ENCODE peak calls at places on chromosome 22, in nine cellular contexts. One of them, this sample, is unnamed.

GRCh38 chr22:22753526-22754267 is 109.3 kb downstream of the GGTLC2 start:
- DNase-seq in fibroblast of lung: peak
- DNase-seq in epithelial cell of esophagus: peak
- DNase-seq in cardiac muscle cell: peak
- DNase-seq in GM23338: peak
- DNase-seq in lower leg skin: no peak
- DNase-seq in tibial artery: peak
- DNase-seq in HFF-Myc: no peak
- DNase-seq in AG04450: no peak
- DNase-seq in this sample: peak

GRCh38 chr22:33811686-33812085 is 108.6 kb downstream of the LARGE1 start:
- DNase-seq in fibroblast of lung: peak
- DNase-seq in epithelial cell of esophagus: no peak
- DNase-seq in cardiac muscle cell: peak
- DNase-seq in GM23338: peak
- DNase-seq in lower leg skin: peak
- DNase-seq in tibial artery: peak
- DNase-seq in HFF-Myc: no peak
- DNase-seq in AG04450: no peak
- DNase-seq in this sample: no peak

GRCh38 chr22:49420651-49421050 is 407.0 kb downstream of the BRD1 start:
- DNase-seq in fibroblast of lung: no peak
- DNase-seq in epithelial cell of esophagus: no peak
- DNase-seq in cardiac muscle cell: no peak
- DNase-seq in GM23338: no peak
- DNase-seq in lower leg skin: no peak
- DNase-seq in tibial artery: no peak
- DNase-seq in HFF-Myc: no peak
- DNase-seq in AG04450: no peak
- DNase-seq in this sample: no peak

GRCh38 chr22:40138866-40139265 is 38.9 kb upstream of the TNRC6B start:
- DNase-seq in fibroblast of lung: no peak
- DNase-seq in epithelial cell of esophagus: no peak
- DNase-seq in cardiac muscle cell: no peak
- DNase-seq in GM23338: no peak
- DNase-seq in lower leg skin: no peak
- DNase-seq in tibial artery: no peak
- DNase-seq in HFF-Myc: no peak
- DNase-seq in AG04450: no peak
- DNase-seq in this sample: no peak

GRCh38 chr22:36658900-36659299 is 44.7 kb downstream of the CACNG2 start:
- DNase-seq in fibroblast of lung: no peak
- DNase-seq in epithelial cell of esophagus: peak
- DNase-seq in cardiac muscle cell: peak
- DNase-seq in GM23338: no peak
- DNase-seq in lower leg skin: no peak
- DNase-seq in tibial artery: no peak
- DNase-seq in HFF-Myc: no peak
- DNase-seq in AG04450: no peak
- DNase-seq in this sample: no peak

GRCh38 chr22:20783844-20784723 is 10.2 kb downstream of the SERPIND1 start:
- DNase-seq in fibroblast of lung: peak
- DNase-seq in epithelial cell of esophagus: peak
- DNase-seq in cardiac muscle cell: peak
- DNase-seq in GM23338: peak
- DNase-seq in lower leg skin: peak
- DNase-seq in tibial artery: no peak
- DNase-seq in HFF-Myc: peak
- DNase-seq in AG04450: peak
- DNase-seq in this sample: no peak

GRCh38 chr22:20776624-20777405 is 2.9 kb downstream of the SERPIND1 start:
- DNase-seq in fibroblast of lung: no peak
- DNase-seq in epithelial cell of esophagus: no peak
- DNase-seq in cardiac muscle cell: no peak
- DNase-seq in GM23338: no peak
- DNase-seq in lower leg skin: no peak
- DNase-seq in tibial artery: peak
- DNase-seq in HFF-Myc: no peak
- DNase-seq in AG04450: no peak
- DNase-seq in this sample: no peak

GRCh38 chr22:19605508-19606331 is 81.5 kb upstream of the CLDN5 start:
- DNase-seq in fibroblast of lung: no peak
- DNase-seq in epithelial cell of esophagus: peak
- DNase-seq in cardiac muscle cell: no peak
- DNase-seq in GM23338: no peak
- DNase-seq in lower leg skin: no peak
- DNase-seq in tibial artery: no peak
- DNase-seq in HFF-Myc: no peak
- DNase-seq in AG04450: no peak
- DNase-seq in this sample: peak

GRCh38 chr22:40651563-40652501 is 15.3 kb upstream of the MRTFA start:
- DNase-seq in fibroblast of lung: peak
- DNase-seq in epithelial cell of esophagus: peak
- DNase-seq in cardiac muscle cell: peak
- DNase-seq in GM23338: peak
- DNase-seq in lower leg skin: peak
- DNase-seq in tibial artery: peak
- DNase-seq in HFF-Myc: peak
- DNase-seq in AG04450: peak
- DNase-seq in this sample: peak

GRCh38 chr22:21713428-21714058 is 22.1 kb downstream of the YPEL1 start:
- DNase-seq in fibroblast of lung: no peak
- DNase-seq in epithelial cell of esophagus: peak
- DNase-seq in cardiac muscle cell: no peak
- DNase-seq in GM23338: no peak
- DNase-seq in lower leg skin: no peak
- DNase-seq in tibial artery: no peak
- DNase-seq in HFF-Myc: no peak
- DNase-seq in AG04450: no peak
- DNase-seq in this sample: no peak

GRCh38 chr22:41746563-41747400 is 47.5 kb downstream of the MEI1 start:
- DNase-seq in fibroblast of lung: peak
- DNase-seq in epithelial cell of esophagus: peak
- DNase-seq in cardiac muscle cell: peak
- DNase-seq in GM23338: peak
- DNase-seq in lower leg skin: peak
- DNase-seq in tibial artery: peak
- DNase-seq in HFF-Myc: peak
- DNase-seq in AG04450: peak
- DNase-seq in this sample: peak

GRCh38 chr22:40114411-40114810 is 63.3 kb upstream of the TNRC6B start:
- DNase-seq in fibroblast of lung: no peak
- DNase-seq in epithelial cell of esophagus: no peak
- DNase-seq in cardiac muscle cell: no peak
- DNase-seq in GM23338: no peak
- DNase-seq in lower leg skin: no peak
- DNase-seq in tibial artery: no peak
- DNase-seq in HFF-Myc: no peak
- DNase-seq in AG04450: no peak
- DNase-seq in this sample: no peak

GRCh38 chr22:36411589-36412258 is 24.0 kb upstream of the MYH9 start:
- DNase-seq in fibroblast of lung: no peak
- DNase-seq in epithelial cell of esophagus: peak
- DNase-seq in cardiac muscle cell: no peak
- DNase-seq in GM23338: no peak
- DNase-seq in lower leg skin: no peak
- DNase-seq in tibial artery: no peak
- DNase-seq in HFF-Myc: no peak
- DNase-seq in AG04450: no peak
- DNase-seq in this sample: no peak

GRCh38 chr22:42820075-42820763 is 36.9 kb downstream of the ARFGAP3 start:
- DNase-seq in fibroblast of lung: peak
- DNase-seq in epithelial cell of esophagus: peak
- DNase-seq in cardiac muscle cell: peak
- DNase-seq in GM23338: peak
- DNase-seq in lower leg skin: no peak
- DNase-seq in tibial artery: no peak
- DNase-seq in HFF-Myc: no peak
- DNase-seq in AG04450: peak
- DNase-seq in this sample: no peak

GRCh38 chr22:38298312-38299000 is 18.8 kb downstream of the CSNK1E start:
- DNase-seq in fibroblast of lung: peak
- DNase-seq in epithelial cell of esophagus: peak
- DNase-seq in cardiac muscle cell: peak
- DNase-seq in GM23338: peak
- DNase-seq in lower leg skin: no peak
- DNase-seq in tibial artery: no peak
- DNase-seq in HFF-Myc: no peak
- DNase-seq in AG04450: no peak
- DNase-seq in this sample: no peak

GRCh38 chr22:19820880-19821522 is 33.7 kb downstream of the GNB1L start:
- DNase-seq in fibroblast of lung: no peak
- DNase-seq in epithelial cell of esophagus: no peak
- DNase-seq in cardiac muscle cell: no peak
- DNase-seq in GM23338: peak
- DNase-seq in lower leg skin: no peak
- DNase-seq in tibial artery: peak
- DNase-seq in HFF-Myc: no peak
- DNase-seq in AG04450: no peak
- DNase-seq in this sample: no peak

GRCh38 chr22:32411388-32411787 is 659 bp downstream of the RTCB start:
- DNase-seq in fibroblast of lung: peak
- DNase-seq in epithelial cell of esophagus: peak
- DNase-seq in cardiac muscle cell: peak
- DNase-seq in GM23338: peak
- DNase-seq in lower leg skin: no peak
- DNase-seq in tibial artery: no peak
- DNase-seq in HFF-Myc: no peak
- DNase-seq in AG04450: no peak
- DNase-seq in this sample: no peak

GRCh38 chr22:32416556-32417085 is 4.6 kb upstream of the RTCB start:
- DNase-seq in fibroblast of lung: no peak
- DNase-seq in epithelial cell of esophagus: no peak
- DNase-seq in cardiac muscle cell: peak
- DNase-seq in GM23338: no peak
- DNase-seq in lower leg skin: no peak
- DNase-seq in tibial artery: no peak
- DNase-seq in HFF-Myc: no peak
- DNase-seq in AG04450: no peak
- DNase-seq in this sample: no peak

GRCh38 chr22:32410459-32410858 is 1.6 kb downstream of the RTCB start:
- DNase-seq in fibroblast of lung: no peak
- DNase-seq in epithelial cell of esophagus: peak
- DNase-seq in cardiac muscle cell: no peak
- DNase-seq in GM23338: no peak
- DNase-seq in lower leg skin: no peak
- DNase-seq in tibial artery: no peak
- DNase-seq in HFF-Myc: no peak
- DNase-seq in AG04450: no peak
- DNase-seq in this sample: no peak

GRCh38 chr22:32411829-32412592 is at the start of gene RTCB:
- DNase-seq in fibroblast of lung: peak
- DNase-seq in epithelial cell of esophagus: peak
- DNase-seq in cardiac muscle cell: peak
- DNase-seq in GM23338: peak
- DNase-seq in lower leg skin: peak
- DNase-seq in tibial artery: peak
- DNase-seq in HFF-Myc: peak
- DNase-seq in AG04450: peak
- DNase-seq in this sample: peak

DNA sequence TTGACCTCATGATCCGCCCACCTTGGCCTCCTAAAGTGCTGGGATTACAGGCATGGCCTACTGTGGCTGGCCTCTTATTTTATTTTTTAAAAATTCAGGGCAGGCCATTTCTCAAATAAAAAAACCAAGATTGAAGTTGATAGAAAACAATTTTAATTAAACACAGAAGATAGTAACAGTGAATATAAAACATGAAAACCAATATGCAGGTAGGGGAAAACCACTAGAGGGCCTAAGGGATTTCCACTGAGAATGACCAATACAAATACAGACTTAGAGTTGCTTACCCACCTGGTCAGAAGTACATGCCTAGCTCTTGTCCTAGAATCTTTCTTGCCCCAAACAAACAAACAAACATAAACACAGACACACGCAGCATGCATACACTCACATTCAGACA is 1.7 kb upstream of the RTCB start:
- DNase-seq in fibroblast of lung: peak
- DNase-seq in epithelial cell of esophagus: peak
- DNase-seq in cardiac muscle cell: peak
- DNase-seq in GM23338: peak
- DNase-seq in lower leg skin: no peak
- DNase-seq in tibial artery: no peak
- DNase-seq in HFF-Myc: no peak
- DNase-seq in AG04450: peak
- DNase-seq in this sample: no peak
- TF ChIP-seq CTCF in fibroblast of lung: peak
- TF ChIP-seq CTCF in epithelial cell of esophagus: peak
- TF ChIP-seq CTCF in cardiac muscle cell: peak
- TF ChIP-seq CTCF in GM23338: peak
- TF ChIP-seq CTCF in lower leg skin: no peak
- TF ChIP-seq CTCF in tibial artery: no peak
- TF ChIP-seq CTCF in HFF-Myc: peak
- TF ChIP-seq CTCF in AG04450: peak
- TF ChIP-seq CTCF in this sample: peak

DNA sequence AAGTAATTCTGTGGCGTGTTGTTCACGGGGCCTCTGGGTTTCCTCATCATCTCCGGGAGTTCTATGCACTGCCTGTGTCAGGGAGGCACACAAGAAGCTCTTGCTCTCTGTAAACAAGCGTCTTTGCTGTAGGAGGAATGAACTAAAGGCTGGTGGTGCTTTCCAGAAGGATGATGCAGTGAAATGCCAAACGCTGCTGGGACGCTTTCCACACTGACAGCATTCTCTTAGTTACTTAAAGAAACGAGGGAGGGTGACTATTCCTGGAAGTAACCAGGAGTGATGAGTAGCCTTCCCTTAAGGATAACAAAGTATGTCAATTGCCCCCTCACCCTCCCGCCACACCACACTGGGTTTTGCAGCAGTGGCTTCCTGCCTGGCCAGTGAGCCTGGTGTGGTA is 38.5 kb upstream of the NUP50 start:
- DNase-seq in fibroblast of lung: peak
- DNase-seq in epithelial cell of esophagus: no peak
- DNase-seq in cardiac muscle cell: peak
- DNase-seq in GM23338: no peak
- DNase-seq in lower leg skin: no peak
- DNase-seq in tibial artery: no peak
- DNase-seq in HFF-Myc: no peak
- DNase-seq in AG04450: peak
- DNase-seq in this sample: no peak
- H3K4me3 ChIP-seq in fibroblast of lung: no peak
- H3K4me3 ChIP-seq in epithelial cell of esophagus: no peak
- H3K4me3 ChIP-seq in cardiac muscle cell: no peak
- H3K4me3 ChIP-seq in GM23338: no peak
- H3K4me3 ChIP-seq in lower leg skin: no peak
- H3K4me3 ChIP-seq in tibial artery: no peak
- H3K4me3 ChIP-seq in HFF-Myc: no peak
- H3K4me3 ChIP-seq in AG04450: no peak
- H3K4me3 ChIP-seq in this sample: no peak

GRCh38 chr22:50544078-50544745 is 1.5 kb upstream of the KLHDC7B start:
- DNase-seq in fibroblast of lung: peak
- DNase-seq in epithelial cell of esophagus: peak
- DNase-seq in cardiac muscle cell: peak
- DNase-seq in GM23338: peak
- DNase-seq in lower leg skin: no peak
- DNase-seq in tibial artery: peak
- DNase-seq in HFF-Myc: no peak
- DNase-seq in AG04450: no peak
- DNase-seq in this sample: no peak
- TF ChIP-seq CTCF in fibroblast of lung: peak
- TF ChIP-seq CTCF in epithelial cell of esophagus: peak
- TF ChIP-seq CTCF in cardiac muscle cell: peak
- TF ChIP-seq CTCF in GM23338: peak
- TF ChIP-seq CTCF in lower leg skin: no peak
- TF ChIP-seq CTCF in tibial artery: peak
- TF ChIP-seq CTCF in HFF-Myc: peak
- TF ChIP-seq CTCF in AG04450: peak
- TF ChIP-seq CTCF in this sample: no peak

GRCh38 chr22:17717708-17718107 is 56.6 kb downstream of the BID start:
- DNase-seq in fibroblast of lung: peak
- DNase-seq in epithelial cell of esophagus: peak
- DNase-seq in cardiac muscle cell: peak
- DNase-seq in GM23338: no peak
- DNase-seq in lower leg skin: no peak
- DNase-seq in tibial artery: no peak
- DNase-seq in HFF-Myc: no peak
- DNase-seq in AG04450: no peak
- DNase-seq in this sample: no peak
- H3K4me3 ChIP-seq in fibroblast of lung: no peak
- H3K4me3 ChIP-seq in epithelial cell of esophagus: no peak
- H3K4me3 ChIP-seq in cardiac muscle cell: no peak
- H3K4me3 ChIP-seq in GM23338: no peak
- H3K4me3 ChIP-seq in lower leg skin: no peak
- H3K4me3 ChIP-seq in tibial artery: no peak
- H3K4me3 ChIP-seq in HFF-Myc: no peak
- H3K4me3 ChIP-seq in AG04450: no peak
- H3K4me3 ChIP-seq in this sample: no peak